ENCODE peak calls at places on chromosomes 7 and 10, in five cellular contexts. Q is dermis blood vessel endothelial cell; L is cardiac muscle cell; Z is CD8-positive, alpha-beta memory T cell; R is chondrocyte. U is an unnamed sample.

GRCh38 chr10:79947083-79947415 is 1.9 kb downstream of the SFTPD start:
- DNase-seq in L (no peak), Q (peak; percentile 23), R (no peak), Z (no peak), U (no peak)

GRCh38 chr10:70902659-70903261 is 14.4 kb upstream of the PCBD1 start:
- DNase-seq in Q (no peak), R (no peak), Z (no peak), L (no peak), U (no peak)

GRCh38 chr10:130875116-130875515 is 436.4 kb downstream of the TCERG1L start:
- DNase-seq in L (no peak), Z (no peak), Q (no peak), R (no peak), U (no peak)

GRCh38 chr7:2476298-2476697 is at the start of gene GRIFIN:
- DNase-seq in Q (no peak), R (no peak), L (no peak), Z (no peak), U (no peak)

GRCh38 chr10:25297466-25297865 is 122.7 kb downstream of the GPR158 start:
- DNase-seq in Z (no peak), L (no peak), Q (no peak), R (no peak), U (no peak)

GRCh38 chr7:129495987-129496386 is 6.3 kb upstream of the SMKR1 start:
- DNase-seq in Q (no peak), L (no peak), Z (no peak), R (no peak), U (no peak)

GRCh38 chr7:117122536-117122935 is 169.2 kb downstream of the ST7 start:
- DNase-seq in R (no peak), Z (no peak), L (no peak), Q (no peak), U (no peak)

GRCh38 chr7:131326576-131326975 is 1.1 kb upstream of the MKLN1 start:
- DNase-seq in R (no peak), L (no peak), Z (no peak), Q (peak; percentile 23), U (no peak)

GRCh38 chr7:151810434-151811232 is 66.3 kb downstream of the PRKAG2 start:
- DNase-seq in Z (no peak), L (no peak), R (peak; percentile 72), Q (no peak), U (no peak)

GRCh38 chr10:112243713-112244112 is 39.5 kb upstream of the TECTB start:
- DNase-seq in R (no peak), Z (no peak), L (no peak), Q (no peak), U (no peak)

GRCh38 chr10:1938317-1938716 is 201.0 kb upstream of the ADARB2 start:
- DNase-seq in Z (peak; percentile 70), L (no peak), R (no peak), Q (no peak), U (no peak)

GRCh38 chr10:94123253-94123995 is 129.7 kb downstream of the PLCE1 start:
- DNase-seq in R (no peak), Q (no peak), Z (no peak), L (peak; percentile 41), U (no peak)

GRCh38 chr7:29154076-29154475 is 7.7 kb upstream of the CPVL start:
- DNase-seq in Z (no peak), Q (no peak), L (no peak), R (no peak), U (no peak)

GRCh38 chr7:44120395-44120794 is 3.0 kb downstream of the POLD2 start:
- DNase-seq in Z (no peak), R (no peak), L (no peak), Q (no peak), U (no peak)

GRCh38 chr7:44058759-44059218 is 6.6 kb downstream of the PGAM2 start:
- DNase-seq in Z (no peak), L (no peak), R (peak; percentile 40), Q (no peak), U (no peak)

GRCh38 chr7:27745064-27745583 is 5.2 kb downstream of the TAX1BP1 start:
- DNase-seq in Z (no peak), L (peak; percentile 54), Q (peak; percentile 84), R (no peak), U (no peak)

GRCh38 chr7:33388332-33388731 is 259.0 kb downstream of the BBS9 start:
- DNase-seq in Z (no peak), Q (no peak), L (no peak), R (no peak), U (no peak)

GRCh38 chr10:8454357-8454756 is 399.9 kb downstream of the GATA3 start:
- DNase-seq in Q (no peak), L (no peak), Z (no peak), R (no peak), U (no peak)

GRCh38 chr7:1950623-1951523 is 280.8 kb downstream of the ELFN1 start:
- DNase-seq in R (peak; percentile 87), Z (peak; percentile 50), Q (peak; percentile 39), L (no peak), U (no peak)

GRCh38 chr10:119205926-119206602 is 1.3 kb upstream of the GRK5 start:
- DNase-seq in R (peak; percentile 60), Z (peak; percentile 65), Q (peak; percentile 68), L (no peak), U (peak; percentile 8)

U was measured in T-cell.